ENCODE peak calls at places on chromosomes 11 and 22, in seven cellular contexts. One of them, this sample, is unnamed.
A peak's percentile ranks its signal among the peaks of the same experiment; 100 is the strongest.

GRCh38 chr22:31870890-31871289 is 73.4 kb upstream of the YWHAH start:
- DNase-seq in GM23248: peak; percentile 81
- DNase-seq in CD8-positive, alpha-beta T cell: no peak
- DNase-seq in mammary epithelial cell: peak; percentile 93
- DNase-seq in neural progenitor cell: no peak
- DNase-seq in lower leg skin: no peak
- DNase-seq in naive thymus-derived CD4-positive, alpha-beta T cell: no peak
- DNase-seq in this sample: no peak

GRCh38 chr11:73983764-73984543 is 1.3 kb upstream of the UCP2 start:
- DNase-seq in GM23248: no peak
- DNase-seq in CD8-positive, alpha-beta T cell: no peak
- DNase-seq in mammary epithelial cell: no peak
- DNase-seq in neural progenitor cell: no peak
- DNase-seq in lower leg skin: no peak
- DNase-seq in naive thymus-derived CD4-positive, alpha-beta T cell: no peak
- DNase-seq in this sample: no peak

GRCh38 chr11:78646564-78647185 is 72.0 kb upstream of the NARS2 start:
- DNase-seq in GM23248: peak; percentile 37
- DNase-seq in CD8-positive, alpha-beta T cell: peak; percentile 32
- DNase-seq in mammary epithelial cell: peak; percentile 68
- DNase-seq in neural progenitor cell: peak; percentile 75
- DNase-seq in lower leg skin: peak; percentile 16
- DNase-seq in naive thymus-derived CD4-positive, alpha-beta T cell: peak; percentile 36
- DNase-seq in this sample: peak; percentile 26

GRCh38 chr11:125494601-125494986 is 1.5 kb downstream of the FEZ1 start:
- DNase-seq in GM23248: no peak
- DNase-seq in CD8-positive, alpha-beta T cell: no peak
- DNase-seq in mammary epithelial cell: no peak
- DNase-seq in neural progenitor cell: peak; percentile 42
- DNase-seq in lower leg skin: no peak
- DNase-seq in naive thymus-derived CD4-positive, alpha-beta T cell: no peak
- DNase-seq in this sample: no peak

GRCh38 chr11:74783241-74783871 is 34.7 kb downstream of the RNF169 start:
- DNase-seq in GM23248: peak; percentile 79
- DNase-seq in CD8-positive, alpha-beta T cell: no peak
- DNase-seq in mammary epithelial cell: peak; percentile 73
- DNase-seq in neural progenitor cell: no peak
- DNase-seq in lower leg skin: peak; percentile 19
- DNase-seq in naive thymus-derived CD4-positive, alpha-beta T cell: peak; percentile 58
- DNase-seq in this sample: peak; percentile 29

GRCh38 chr11:47257518-47258316 is at the start of gene NR1H3:
- DNase-seq in GM23248: peak; percentile 73
- DNase-seq in CD8-positive, alpha-beta T cell: no peak
- DNase-seq in mammary epithelial cell: peak; percentile 14
- DNase-seq in neural progenitor cell: peak; percentile 79
- DNase-seq in lower leg skin: peak; percentile 62
- DNase-seq in naive thymus-derived CD4-positive, alpha-beta T cell: no peak
- DNase-seq in this sample: peak; percentile 72

GRCh38 chr11:123179571-123179970 is 15.5 kb downstream of the CLMP start:
- DNase-seq in GM23248: no peak
- DNase-seq in CD8-positive, alpha-beta T cell: no peak
- DNase-seq in mammary epithelial cell: no peak
- DNase-seq in neural progenitor cell: no peak
- DNase-seq in lower leg skin: no peak
- DNase-seq in naive thymus-derived CD4-positive, alpha-beta T cell: no peak
- DNase-seq in this sample: no peak

GRCh38 chr11:45145083-45145420 is 1.4 kb upstream of the PRDM11 start:
- DNase-seq in GM23248: no peak
- DNase-seq in CD8-positive, alpha-beta T cell: no peak
- DNase-seq in mammary epithelial cell: no peak
- DNase-seq in neural progenitor cell: no peak
- DNase-seq in lower leg skin: no peak
- DNase-seq in naive thymus-derived CD4-positive, alpha-beta T cell: no peak
- DNase-seq in this sample: no peak

GRCh38 chr22:43183496-43184263 is 3.3 kb downstream of the TTLL12 start:
- DNase-seq in GM23248: peak; percentile 44
- DNase-seq in CD8-positive, alpha-beta T cell: no peak
- DNase-seq in mammary epithelial cell: peak; percentile 21
- DNase-seq in neural progenitor cell: no peak
- DNase-seq in lower leg skin: no peak
- DNase-seq in naive thymus-derived CD4-positive, alpha-beta T cell: no peak
- DNase-seq in this sample: no peak

GRCh38 chr11:57255618-57256017 is 18.6 kb upstream of the APLNR start:
- DNase-seq in GM23248: peak; percentile 73
- DNase-seq in CD8-positive, alpha-beta T cell: no peak
- DNase-seq in mammary epithelial cell: peak; percentile 71
- DNase-seq in neural progenitor cell: no peak
- DNase-seq in lower leg skin: no peak
- DNase-seq in naive thymus-derived CD4-positive, alpha-beta T cell: no peak
- DNase-seq in this sample: no peak

GRCh38 chr22:24592144-24592845 is 578 bp downstream of the LRRC75B start:
- DNase-seq in GM23248: peak; percentile 49
- DNase-seq in CD8-positive, alpha-beta T cell: no peak
- DNase-seq in mammary epithelial cell: no peak
- DNase-seq in neural progenitor cell: peak; percentile 42
- DNase-seq in lower leg skin: no peak
- DNase-seq in naive thymus-derived CD4-positive, alpha-beta T cell: no peak
- DNase-seq in this sample: no peak

GRCh38 chr11:117815262-117815803 is 9.2 kb downstream of the FXYD2 start:
- DNase-seq in GM23248: no peak
- DNase-seq in CD8-positive, alpha-beta T cell: peak; percentile 39
- DNase-seq in mammary epithelial cell: no peak
- DNase-seq in neural progenitor cell: no peak
- DNase-seq in lower leg skin: no peak
- DNase-seq in naive thymus-derived CD4-positive, alpha-beta T cell: peak; percentile 70
- DNase-seq in this sample: peak; percentile 22

GRCh38 chr11:47615249-47615648 is 21.0 kb upstream of the C1QTNF4 start:
- DNase-seq in GM23248: no peak
- DNase-seq in CD8-positive, alpha-beta T cell: no peak
- DNase-seq in mammary epithelial cell: no peak
- DNase-seq in neural progenitor cell: no peak
- DNase-seq in lower leg skin: no peak
- DNase-seq in naive thymus-derived CD4-positive, alpha-beta T cell: no peak
- DNase-seq in this sample: no peak

GRCh38 chr22:28925916-28926315 is 42.5 kb downstream of the ZNRF3 start:
- DNase-seq in GM23248: no peak
- DNase-seq in CD8-positive, alpha-beta T cell: no peak
- DNase-seq in mammary epithelial cell: no peak
- DNase-seq in neural progenitor cell: no peak
- DNase-seq in lower leg skin: no peak
- DNase-seq in naive thymus-derived CD4-positive, alpha-beta T cell: no peak
- DNase-seq in this sample: no peak

GRCh38 chr11:10072841-10073240 is 221.2 kb downstream of the SBF2 start:
- DNase-seq in GM23248: peak; percentile 6
- DNase-seq in CD8-positive, alpha-beta T cell: no peak
- DNase-seq in mammary epithelial cell: peak; percentile 14
- DNase-seq in neural progenitor cell: no peak
- DNase-seq in lower leg skin: no peak
- DNase-seq in naive thymus-derived CD4-positive, alpha-beta T cell: no peak
- DNase-seq in this sample: no peak

GRCh38 chr11:32870676-32871075 is 21.9 kb upstream of the QSER1 start:
- DNase-seq in GM23248: no peak
- DNase-seq in CD8-positive, alpha-beta T cell: no peak
- DNase-seq in mammary epithelial cell: no peak
- DNase-seq in neural progenitor cell: peak; percentile 44
- DNase-seq in lower leg skin: no peak
- DNase-seq in naive thymus-derived CD4-positive, alpha-beta T cell: peak; percentile 13
- DNase-seq in this sample: no peak

GRCh38 chr11:119318240-119319135 is 1.6 kb upstream of the MCAM start:
- DNase-seq in GM23248: peak; percentile 84
- DNase-seq in CD8-positive, alpha-beta T cell: no peak
- DNase-seq in mammary epithelial cell: peak; percentile 86
- DNase-seq in neural progenitor cell: peak; percentile 57
- DNase-seq in lower leg skin: no peak
- DNase-seq in naive thymus-derived CD4-positive, alpha-beta T cell: no peak
- DNase-seq in this sample: no peak

GRCh38 chr11:9820260-9820659 is 156.4 kb downstream of the SWAP70 start:
- DNase-seq in GM23248: no peak
- DNase-seq in CD8-positive, alpha-beta T cell: no peak
- DNase-seq in mammary epithelial cell: no peak
- DNase-seq in neural progenitor cell: no peak
- DNase-seq in lower leg skin: peak; percentile 45
- DNase-seq in naive thymus-derived CD4-positive, alpha-beta T cell: no peak
- DNase-seq in this sample: peak; percentile 48

GRCh38 chr22:43852605-43853327 is 9.5 kb downstream of the SULT4A1 start:
- DNase-seq in GM23248: no peak
- DNase-seq in CD8-positive, alpha-beta T cell: no peak
- DNase-seq in mammary epithelial cell: no peak
- DNase-seq in neural progenitor cell: no peak
- DNase-seq in lower leg skin: no peak
- DNase-seq in naive thymus-derived CD4-positive, alpha-beta T cell: no peak
- DNase-seq in this sample: no peak

GRCh38 chr11:90250970-90251369 is 28.1 kb upstream of the CHORDC1 start:
- DNase-seq in GM23248: peak; percentile 4
- DNase-seq in CD8-positive, alpha-beta T cell: no peak
- DNase-seq in mammary epithelial cell: no peak
- DNase-seq in neural progenitor cell: no peak
- DNase-seq in lower leg skin: no peak
- DNase-seq in naive thymus-derived CD4-positive, alpha-beta T cell: no peak
- DNase-seq in this sample: no peak

GRCh38 chr22:49983148-49984042 is 22.8 kb downstream of the PIM3 start:
- DNase-seq in GM23248: no peak
- DNase-seq in CD8-positive, alpha-beta T cell: no peak
- DNase-seq in mammary epithelial cell: no peak
- DNase-seq in neural progenitor cell: peak; percentile 65
- DNase-seq in lower leg skin: peak; percentile 12
- DNase-seq in naive thymus-derived CD4-positive, alpha-beta T cell: no peak
- DNase-seq in this sample: no peak
- H3K4me3 ChIP-seq in GM23248: no peak overlapping the region
- H3K4me3 ChIP-seq in CD8-positive, alpha-beta T cell: no peak overlapping the region
- H3K4me3 ChIP-seq in mammary epithelial cell: no peak overlapping the region
- H3K4me3 ChIP-seq in neural progenitor cell: peak overlapping the region; percentile 28
- H3K4me3 ChIP-seq in lower leg skin: no peak overlapping the region
- H3K4me3 ChIP-seq in naive thymus-derived CD4-positive, alpha-beta T cell: no peak overlapping the region
- H3K4me3 ChIP-seq in this sample: no peak overlapping the region

GRCh38 chr11:66593303-66593635 is 284 bp downstream of the CCS start:
- DNase-seq in GM23248: peak; percentile 33
- DNase-seq in CD8-positive, alpha-beta T cell: no peak
- DNase-seq in mammary epithelial cell: no peak
- DNase-seq in neural progenitor cell: no peak
- DNase-seq in lower leg skin: no peak
- DNase-seq in naive thymus-derived CD4-positive, alpha-beta T cell: no peak
- DNase-seq in this sample: no peak
- H3K4me3 ChIP-seq in GM23248: peak overlapping the region; percentile 83
- H3K4me3 ChIP-seq in CD8-positive, alpha-beta T cell: peak overlapping the region; percentile 97
- H3K4me3 ChIP-seq in mammary epithelial cell: peak overlapping the region; percentile 78
- H3K4me3 ChIP-seq in neural progenitor cell: peak overlapping the region; percentile 55
- H3K4me3 ChIP-seq in lower leg skin: peak overlapping the region; percentile 78
- H3K4me3 ChIP-seq in naive thymus-derived CD4-positive, alpha-beta T cell: peak overlapping the region; percentile 98
- H3K4me3 ChIP-seq in this sample: peak overlapping the region; percentile 37

DNA sequence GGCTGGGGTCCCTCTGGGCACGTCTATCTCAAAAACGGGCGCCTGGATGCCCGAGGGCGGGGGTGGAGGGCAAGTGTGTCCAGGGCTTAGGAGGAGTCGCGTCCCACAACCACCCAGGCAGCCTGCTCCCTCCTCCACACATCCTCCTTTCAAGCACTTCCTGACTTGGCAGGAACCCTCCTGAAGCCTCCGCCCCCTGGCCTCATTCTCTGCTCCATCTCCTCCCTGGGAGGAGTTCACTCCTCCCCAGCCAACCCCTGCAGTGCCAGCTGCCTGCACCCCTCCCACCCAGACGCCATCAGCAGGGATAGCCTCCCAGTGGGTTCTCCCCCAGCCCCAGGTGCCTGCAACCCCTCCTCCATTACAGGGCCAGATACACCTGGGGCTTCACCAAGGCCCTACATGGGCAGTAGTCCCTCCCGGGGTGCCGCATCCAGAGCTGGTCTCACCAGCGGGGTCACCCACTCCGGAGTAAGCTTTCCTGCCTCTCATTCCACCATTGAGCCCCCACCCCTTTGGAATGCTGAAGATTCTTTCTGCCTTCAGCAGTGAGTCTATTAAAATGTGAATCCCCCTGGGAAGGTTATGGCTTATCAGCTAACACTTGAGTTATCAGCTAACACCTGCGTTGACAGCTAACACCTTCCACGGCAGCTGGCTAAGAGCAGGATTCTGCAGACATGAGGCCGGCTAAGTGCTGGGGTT is 24.4 kb downstream of the RTN4R start:
- DNase-seq in GM23248: peak; percentile 81
- DNase-seq in CD8-positive, alpha-beta T cell: peak; percentile 49
- DNase-seq in mammary epithelial cell: peak; percentile 44
- DNase-seq in neural progenitor cell: no peak
- DNase-seq in lower leg skin: peak; percentile 32
- DNase-seq in naive thymus-derived CD4-positive, alpha-beta T cell: peak; percentile 60
- DNase-seq in this sample: no peak
- H3K4me3 ChIP-seq in GM23248: peak overlapping the region; percentile 45
- H3K4me3 ChIP-seq in CD8-positive, alpha-beta T cell: peak overlapping the region; percentile 72
- H3K4me3 ChIP-seq in mammary epithelial cell: peak overlapping the region; percentile 14
- H3K4me3 ChIP-seq in neural progenitor cell: no peak overlapping the region
- H3K4me3 ChIP-seq in lower leg skin: no peak overlapping the region
- H3K4me3 ChIP-seq in naive thymus-derived CD4-positive, alpha-beta T cell: peak overlapping the region; percentile 51
- H3K4me3 ChIP-seq in this sample: no peak overlapping the region

GRCh38 chr22:19773470-19774040 is 13.0 kb downstream of the TBX1 start:
- DNase-seq in GM23248: no peak
- DNase-seq in CD8-positive, alpha-beta T cell: no peak
- DNase-seq in mammary epithelial cell: no peak
- DNase-seq in neural progenitor cell: no peak
- DNase-seq in lower leg skin: no peak
- DNase-seq in naive thymus-derived CD4-positive, alpha-beta T cell: no peak
- DNase-seq in this sample: no peak
- H3K4me3 ChIP-seq in GM23248: no peak overlapping the region
- H3K4me3 ChIP-seq in CD8-positive, alpha-beta T cell: no peak overlapping the region
- H3K4me3 ChIP-seq in mammary epithelial cell: no peak overlapping the region
- H3K4me3 ChIP-seq in neural progenitor cell: no peak overlapping the region
- H3K4me3 ChIP-seq in lower leg skin: no peak overlapping the region
- H3K4me3 ChIP-seq in naive thymus-derived CD4-positive, alpha-beta T cell: no peak overlapping the region
- H3K4me3 ChIP-seq in this sample: no peak overlapping the region

GRCh38 chr22:37212174-37212906 is at the start of gene SSTR3:
- DNase-seq in GM23248: peak; percentile 52
- DNase-seq in CD8-positive, alpha-beta T cell: no peak
- DNase-seq in mammary epithelial cell: no peak
- DNase-seq in neural progenitor cell: peak; percentile 70
- DNase-seq in lower leg skin: no peak
- DNase-seq in naive thymus-derived CD4-positive, alpha-beta T cell: no peak
- DNase-seq in this sample: no peak
- H3K4me3 ChIP-seq in GM23248: no peak within 1 kb of the TSS
- H3K4me3 ChIP-seq in CD8-positive, alpha-beta T cell: no peak within 1 kb of the TSS
- H3K4me3 ChIP-seq in mammary epithelial cell: no peak within 1 kb of the TSS
- H3K4me3 ChIP-seq in neural progenitor cell: no peak within 1 kb of the TSS
- H3K4me3 ChIP-seq in lower leg skin: no peak within 1 kb of the TSS
- H3K4me3 ChIP-seq in naive thymus-derived CD4-positive, alpha-beta T cell: no peak within 1 kb of the TSS
- H3K4me3 ChIP-seq in this sample: no peak within 1 kb of the TSS

GRCh38 chr11:124233376-124233775 is 7.5 kb upstream of the OR8G1 start:
- DNase-seq in GM23248: no peak
- DNase-seq in CD8-positive, alpha-beta T cell: no peak
- DNase-seq in mammary epithelial cell: no peak
- DNase-seq in neural progenitor cell: no peak
- DNase-seq in lower leg skin: no peak
- DNase-seq in naive thymus-derived CD4-positive, alpha-beta T cell: no peak
- DNase-seq in this sample: no peak
- H3K4me3 ChIP-seq in GM23248: no peak overlapping the region
- H3K4me3 ChIP-seq in CD8-positive, alpha-beta T cell: no peak overlapping the region
- H3K4me3 ChIP-seq in mammary epithelial cell: no peak overlapping the region
- H3K4me3 ChIP-seq in neural progenitor cell: no peak overlapping the region
- H3K4me3 ChIP-seq in lower leg skin: no peak overlapping the region
- H3K4me3 ChIP-seq in naive thymus-derived CD4-positive, alpha-beta T cell: no peak overlapping the region
- H3K4me3 ChIP-seq in this sample: no peak overlapping the region

GRCh38 chr11:121426476-121427454 is 25.3 kb upstream of the SORL1 start:
- DNase-seq in GM23248: peak; percentile 45
- DNase-seq in CD8-positive, alpha-beta T cell: peak; percentile 53
- DNase-seq in mammary epithelial cell: no peak
- DNase-seq in neural progenitor cell: peak; percentile 75
- DNase-seq in lower leg skin: no peak
- DNase-seq in naive thymus-derived CD4-positive, alpha-beta T cell: peak; percentile 30
- DNase-seq in this sample: no peak
- H3K4me3 ChIP-seq in GM23248: peak overlapping the region; percentile 28
- H3K4me3 ChIP-seq in CD8-positive, alpha-beta T cell: peak overlapping the region; percentile 10
- H3K4me3 ChIP-seq in mammary epithelial cell: peak overlapping the region; percentile 14
- H3K4me3 ChIP-seq in neural progenitor cell: peak overlapping the region; percentile 37
- H3K4me3 ChIP-seq in lower leg skin: no peak overlapping the region
- H3K4me3 ChIP-seq in naive thymus-derived CD4-positive, alpha-beta T cell: peak overlapping the region; percentile 44
- H3K4me3 ChIP-seq in this sample: peak overlapping the region; percentile 37

This sample was measured in tibial nerve.